ENCODE peak calls at places on chromosome 19, in seven cellular contexts. One of them, this sample, is unnamed.

GRCh38 chr19:9306443-9306842 is 3.2 kb downstream of the ZNF699 start:
- DNase-seq in HS-27A: peak; percentile 56
- DNase-seq in T-cell: no peak
- DNase-seq in lower lobe of right lung: no peak
- DNase-seq in NCI-H2171: no peak
- DNase-seq in EL: peak; percentile 91
- DNase-seq in left cardiac atrium: no peak
- DNase-seq in this sample: no peak

GRCh38 chr19:51531349-51532315 is at the start of gene SIGLEC6:
- DNase-seq in NCI-H2171: no peak
- DNase-seq in EL: no peak
- DNase-seq in T-cell: no peak
- DNase-seq in lower lobe of right lung: peak; percentile 84
- DNase-seq in left cardiac atrium: peak; percentile 55
- DNase-seq in HS-27A: no peak
- DNase-seq in this sample: peak; percentile 63

GRCh38 chr19:7925171-7925837 is 631 bp downstream of the CTXN1 start:
- DNase-seq in lower lobe of right lung: peak; percentile 80
- DNase-seq in EL: peak; percentile 78
- DNase-seq in left cardiac atrium: peak; percentile 80
- DNase-seq in HS-27A: no peak
- DNase-seq in NCI-H2171: peak; percentile 62
- DNase-seq in T-cell: peak; percentile 79
- DNase-seq in this sample: no peak

GRCh38 chr19:41351339-41352245 is 2.1 kb downstream of the TGFB1 start:
- DNase-seq in T-cell: peak; percentile 80
- DNase-seq in lower lobe of right lung: peak; percentile 85
- DNase-seq in NCI-H2171: no peak
- DNase-seq in left cardiac atrium: peak; percentile 81
- DNase-seq in EL: peak; percentile 70
- DNase-seq in HS-27A: no peak
- DNase-seq in this sample: peak; percentile 78

GRCh38 chr19:49555600-49556411 is 24.6 kb downstream of the NOSIP start:
- DNase-seq in lower lobe of right lung: peak; percentile 85
- DNase-seq in T-cell: peak; percentile 79
- DNase-seq in HS-27A: no peak
- DNase-seq in EL: peak; percentile 25
- DNase-seq in left cardiac atrium: peak; percentile 68
- DNase-seq in NCI-H2171: no peak
- DNase-seq in this sample: peak; percentile 34

GRCh38 chr19:52492991-52493470 is 34.4 kb upstream of the ZNF808 start:
- DNase-seq in EL: no peak
- DNase-seq in left cardiac atrium: peak; percentile 36
- DNase-seq in lower lobe of right lung: peak; percentile 44
- DNase-seq in NCI-H2171: no peak
- DNase-seq in T-cell: no peak
- DNase-seq in HS-27A: no peak
- DNase-seq in this sample: no peak

GRCh38 chr19:38293281-38293680 is 10.8 kb upstream of the C19orf33 start:
- DNase-seq in EL: no peak
- DNase-seq in left cardiac atrium: no peak
- DNase-seq in lower lobe of right lung: no peak
- DNase-seq in HS-27A: no peak
- DNase-seq in T-cell: no peak
- DNase-seq in NCI-H2171: no peak
- DNase-seq in this sample: peak; percentile 45

GRCh38 chr19:56538761-56539263 is at the start of gene ZFP28:
- DNase-seq in lower lobe of right lung: peak; percentile 87
- DNase-seq in T-cell: no peak
- DNase-seq in left cardiac atrium: peak; percentile 87
- DNase-seq in HS-27A: peak; percentile 40
- DNase-seq in EL: no peak
- DNase-seq in NCI-H2171: peak; percentile 81
- DNase-seq in this sample: peak; percentile 89

GRCh38 chr19:45653634-45654033 is 14.4 kb upstream of the GIPR start:
- DNase-seq in NCI-H2171: peak; percentile 89
- DNase-seq in EL: no peak
- DNase-seq in left cardiac atrium: no peak
- DNase-seq in lower lobe of right lung: no peak
- DNase-seq in T-cell: no peak
- DNase-seq in HS-27A: no peak
- DNase-seq in this sample: no peak

GRCh38 chr19:17645339-17645963 is 42.7 kb downstream of the UNC13A start:
- DNase-seq in T-cell: no peak
- DNase-seq in HS-27A: no peak
- DNase-seq in EL: no peak
- DNase-seq in left cardiac atrium: no peak
- DNase-seq in lower lobe of right lung: peak; percentile 34
- DNase-seq in NCI-H2171: no peak
- DNase-seq in this sample: no peak

GRCh38 chr19:58330458-58330857 is 3.7 kb downstream of the ZSCAN22 start:
- DNase-seq in EL: peak; percentile 64
- DNase-seq in left cardiac atrium: no peak
- DNase-seq in lower lobe of right lung: no peak
- DNase-seq in HS-27A: no peak
- DNase-seq in T-cell: no peak
- DNase-seq in NCI-H2171: no peak
- DNase-seq in this sample: no peak

GRCh38 chr19:29715695-29716581 is 877 bp upstream of the C19orf12 start:
- DNase-seq in EL: peak; percentile 33
- DNase-seq in HS-27A: no peak
- DNase-seq in T-cell: no peak
- DNase-seq in NCI-H2171: no peak
- DNase-seq in left cardiac atrium: no peak
- DNase-seq in lower lobe of right lung: no peak
- DNase-seq in this sample: no peak

GRCh38 chr19:33683881-33684549 is 62.3 kb downstream of the CHST8 start:
- DNase-seq in lower lobe of right lung: no peak
- DNase-seq in HS-27A: no peak
- DNase-seq in T-cell: no peak
- DNase-seq in EL: peak; percentile 16
- DNase-seq in NCI-H2171: peak; percentile 63
- DNase-seq in left cardiac atrium: no peak
- DNase-seq in this sample: peak; percentile 47

GRCh38 chr19:39497850-39498261 is 891 bp upstream of the DLL3 start:
- DNase-seq in lower lobe of right lung: no peak
- DNase-seq in T-cell: no peak
- DNase-seq in EL: peak; percentile 36
- DNase-seq in HS-27A: no peak
- DNase-seq in left cardiac atrium: no peak
- DNase-seq in NCI-H2171: peak; percentile 70
- DNase-seq in this sample: no peak

GRCh38 chr19:6062274-6062673 is 48.0 kb downstream of the RFX2 start:
- DNase-seq in lower lobe of right lung: peak; percentile 80
- DNase-seq in T-cell: peak; percentile 35
- DNase-seq in left cardiac atrium: peak; percentile 66
- DNase-seq in NCI-H2171: no peak
- DNase-seq in EL: no peak
- DNase-seq in HS-27A: no peak
- DNase-seq in this sample: no peak

GRCh38 chr19:13093407-13094284 is 9.0 kb downstream of the LYL1 start:
- DNase-seq in lower lobe of right lung: peak; percentile 90
- DNase-seq in NCI-H2171: peak; percentile 43
- DNase-seq in HS-27A: no peak
- DNase-seq in T-cell: peak; percentile 76
- DNase-seq in left cardiac atrium: peak; percentile 89
- DNase-seq in EL: peak; percentile 83
- DNase-seq in this sample: peak; percentile 91

GRCh38 chr19:31256601-31256990 is 92.6 kb downstream of the TSHZ3 start:
- DNase-seq in EL: no peak
- DNase-seq in left cardiac atrium: no peak
- DNase-seq in HS-27A: no peak
- DNase-seq in T-cell: no peak
- DNase-seq in NCI-H2171: no peak
- DNase-seq in lower lobe of right lung: no peak
- DNase-seq in this sample: no peak

GRCh38 chr19:45213031-45213430 is 32.2 kb downstream of the EXOC3L2 start:
- DNase-seq in NCI-H2171: no peak
- DNase-seq in HS-27A: no peak
- DNase-seq in lower lobe of right lung: no peak
- DNase-seq in T-cell: no peak
- DNase-seq in left cardiac atrium: no peak
- DNase-seq in EL: no peak
- DNase-seq in this sample: no peak

GRCh38 chr19:17627161-17627560 is 61.0 kb downstream of the UNC13A start:
- DNase-seq in T-cell: no peak
- DNase-seq in HS-27A: no peak
- DNase-seq in lower lobe of right lung: peak; percentile 5
- DNase-seq in left cardiac atrium: no peak
- DNase-seq in NCI-H2171: no peak
- DNase-seq in EL: no peak
- DNase-seq in this sample: no peak

GRCh38 chr19:19474950-19475781 is 40.2 kb downstream of the TSSK6 start:
- DNase-seq in HS-27A: no peak
- DNase-seq in lower lobe of right lung: no peak
- DNase-seq in T-cell: no peak
- DNase-seq in left cardiac atrium: no peak
- DNase-seq in EL: no peak
- DNase-seq in NCI-H2171: no peak
- DNase-seq in this sample: no peak

GRCh38 chr19:51511353-51511752 is 9.8 kb upstream of the SIGLEC12 start:
- DNase-seq in left cardiac atrium: no peak
- DNase-seq in HS-27A: peak; percentile 1
- DNase-seq in T-cell: no peak
- DNase-seq in EL: peak; percentile 40
- DNase-seq in lower lobe of right lung: no peak
- DNase-seq in NCI-H2171: no peak
- DNase-seq in this sample: no peak

GRCh38 chr19:58558066-58558622 is at the start of gene UBE2M:
- DNase-seq in NCI-H2171: no peak
- DNase-seq in T-cell: peak; percentile 64
- DNase-seq in EL: peak; percentile 48
- DNase-seq in lower lobe of right lung: peak; percentile 83
- DNase-seq in left cardiac atrium: peak; percentile 76
- DNase-seq in HS-27A: no peak
- DNase-seq in this sample: peak; percentile 79

GRCh38 chr19:18895038-18895827 is 725 bp downstream of the CERS1 start:
- DNase-seq in lower lobe of right lung: no peak
- DNase-seq in NCI-H2171: no peak
- DNase-seq in HS-27A: no peak
- DNase-seq in EL: peak; percentile 63
- DNase-seq in left cardiac atrium: peak; percentile 56
- DNase-seq in T-cell: no peak
- DNase-seq in this sample: no peak

GRCh38 chr19:13748169-13748884 is 16.0 kb upstream of the MRI1 start:
- DNase-seq in T-cell: no peak
- DNase-seq in lower lobe of right lung: no peak
- DNase-seq in NCI-H2171: no peak
- DNase-seq in HS-27A: no peak
- DNase-seq in left cardiac atrium: no peak
- DNase-seq in EL: peak; percentile 54
- DNase-seq in this sample: peak; percentile 38

GRCh38 chr19:22893855-22894270 is 61.8 kb downstream of the ZNF723 start:
- DNase-seq in HS-27A: no peak
- DNase-seq in NCI-H2171: no peak
- DNase-seq in EL: no peak
- DNase-seq in left cardiac atrium: no peak
- DNase-seq in lower lobe of right lung: no peak
- DNase-seq in T-cell: no peak
- DNase-seq in this sample: no peak

GRCh38 chr19:27705896-27706295 is 1507.1 kb downstream of the UQCRFS1 start:
- DNase-seq in NCI-H2171: no peak
- DNase-seq in lower lobe of right lung: no peak
- DNase-seq in T-cell: no peak
- DNase-seq in EL: no peak
- DNase-seq in HS-27A: no peak
- DNase-seq in left cardiac atrium: no peak
- DNase-seq in this sample: no peak

GRCh38 chr19:41928754-41929535 is 696 bp upstream of the ERFL start:
- DNase-seq in HS-27A: no peak
- DNase-seq in lower lobe of right lung: no peak
- DNase-seq in left cardiac atrium: no peak
- DNase-seq in NCI-H2171: no peak
- DNase-seq in T-cell: no peak
- DNase-seq in EL: no peak
- DNase-seq in this sample: no peak

GRCh38 chr19:51123381-51124186 is 1.1 kb upstream of the SIGLEC9 start:
- DNase-seq in EL: no peak
- DNase-seq in lower lobe of right lung: peak; percentile 76
- DNase-seq in NCI-H2171: no peak
- DNase-seq in left cardiac atrium: no peak
- DNase-seq in HS-27A: no peak
- DNase-seq in T-cell: no peak
- DNase-seq in this sample: no peak

GRCh38 chr19:35869327-35870123 is 1.2 kb downstream of the APLP1 start:
- DNase-seq in T-cell: peak; percentile 80
- DNase-seq in EL: peak; percentile 78
- DNase-seq in lower lobe of right lung: peak; percentile 80
- DNase-seq in HS-27A: no peak
- DNase-seq in left cardiac atrium: peak; percentile 83
- DNase-seq in NCI-H2171: peak; percentile 94
- DNase-seq in this sample: peak; percentile 70

GRCh38 chr19:7917292-7918061 is 2.7 kb upstream of the SNAPC2 start:
- DNase-seq in left cardiac atrium: no peak
- DNase-seq in HS-27A: no peak
- DNase-seq in lower lobe of right lung: peak; percentile 68
- DNase-seq in NCI-H2171: peak; percentile 46
- DNase-seq in T-cell: peak; percentile 65
- DNase-seq in EL: peak; percentile 62
- DNase-seq in this sample: no peak

GRCh38 chr19:48754950-48755645 is at the start of gene FGF21:
- DNase-seq in EL: peak; percentile 13
- DNase-seq in left cardiac atrium: no peak
- DNase-seq in HS-27A: no peak
- DNase-seq in NCI-H2171: no peak
- DNase-seq in lower lobe of right lung: no peak
- DNase-seq in T-cell: no peak
- DNase-seq in this sample: no peak

GRCh38 chr19:7924651-7925170 is 1.2 kb downstream of the CTXN1 start:
- DNase-seq in lower lobe of right lung: peak; percentile 45
- DNase-seq in EL: no peak
- DNase-seq in NCI-H2171: no peak
- DNase-seq in T-cell: no peak
- DNase-seq in HS-27A: no peak
- DNase-seq in left cardiac atrium: no peak
- DNase-seq in this sample: peak; percentile 31

GRCh38 chr19:4713384-4713951 is 10.2 kb downstream of the DPP9 start:
- DNase-seq in HS-27A: peak; percentile 95
- DNase-seq in EL: peak; percentile 99
- DNase-seq in left cardiac atrium: peak; percentile 83
- DNase-seq in NCI-H2171: no peak
- DNase-seq in lower lobe of right lung: no peak
- DNase-seq in T-cell: no peak
- DNase-seq in this sample: peak; percentile 91

GRCh38 chr19:49853852-49854849 is 3.2 kb downstream of the PTOV1 start:
- DNase-seq in NCI-H2171: no peak
- DNase-seq in lower lobe of right lung: peak; percentile 48
- DNase-seq in HS-27A: no peak
- DNase-seq in EL: no peak
- DNase-seq in T-cell: no peak
- DNase-seq in left cardiac atrium: no peak
- DNase-seq in this sample: no peak

GRCh38 chr19:4754248-4754647 is 30.6 kb upstream of the DPP9 start:
- DNase-seq in HS-27A: no peak
- DNase-seq in left cardiac atrium: no peak
- DNase-seq in T-cell: no peak
- DNase-seq in EL: no peak
- DNase-seq in NCI-H2171: peak; percentile 89
- DNase-seq in lower lobe of right lung: no peak
- DNase-seq in this sample: no peak

GRCh38 chr19:12187625-12188024 is 24.7 kb downstream of the ZNF136 start:
- DNase-seq in HS-27A: no peak
- DNase-seq in lower lobe of right lung: no peak
- DNase-seq in EL: no peak
- DNase-seq in left cardiac atrium: no peak
- DNase-seq in T-cell: no peak
- DNase-seq in NCI-H2171: no peak
- DNase-seq in this sample: no peak